ENCODE peak calls at places on chromosome 1, in seven cellular contexts. One of them, this sample, is unnamed.

GRCh38 chr1:59052194-59052593 is 244.7 kb upstream of the FGGY start:
- DNase-seq in H9: no peak
- DNase-seq in anterior cingulate cortex: no peak
- DNase-seq in EH: no peak
- DNase-seq in stimulated activated CD4-positive, alpha-beta T cell treated with anti-CD3 and anti-CD28 coated beads, Interleukin-2, amount 100 ng/mL, for 48 hours: no peak
- DNase-seq in GM23248: no peak
- DNase-seq in left ventricle myocardium inferior: no peak
- DNase-seq in this sample: no peak

GRCh38 chr1:205042911-205043806 is at the start of gene CNTN2:
- DNase-seq in H9: peak
- DNase-seq in anterior cingulate cortex: peak
- DNase-seq in EH: no peak
- DNase-seq in stimulated activated CD4-positive, alpha-beta T cell treated with anti-CD3 and anti-CD28 coated beads, Interleukin-2, amount 100 ng/mL, for 48 hours: no peak
- DNase-seq in GM23248: peak
- DNase-seq in left ventricle myocardium inferior: no peak
- DNase-seq in this sample: peak

GRCh38 chr1:231628207-231628876 is 1.8 kb downstream of the DISC1 start:
- DNase-seq in H9: no peak
- DNase-seq in anterior cingulate cortex: no peak
- DNase-seq in EH: peak
- DNase-seq in stimulated activated CD4-positive, alpha-beta T cell treated with anti-CD3 and anti-CD28 coated beads, Interleukin-2, amount 100 ng/mL, for 48 hours: peak
- DNase-seq in GM23248: peak
- DNase-seq in left ventricle myocardium inferior: no peak
- DNase-seq in this sample: no peak

GRCh38 chr1:39573097-39573465 is 3.5 kb downstream of the PABPC4 start:
- DNase-seq in H9: no peak
- DNase-seq in anterior cingulate cortex: no peak
- DNase-seq in EH: no peak
- DNase-seq in stimulated activated CD4-positive, alpha-beta T cell treated with anti-CD3 and anti-CD28 coated beads, Interleukin-2, amount 100 ng/mL, for 48 hours: no peak
- DNase-seq in GM23248: no peak
- DNase-seq in left ventricle myocardium inferior: no peak
- DNase-seq in this sample: no peak

GRCh38 chr1:25802915-25803314 is 2.9 kb downstream of the SELENON start:
- DNase-seq in H9: no peak
- DNase-seq in anterior cingulate cortex: no peak
- DNase-seq in EH: no peak
- DNase-seq in stimulated activated CD4-positive, alpha-beta T cell treated with anti-CD3 and anti-CD28 coated beads, Interleukin-2, amount 100 ng/mL, for 48 hours: no peak
- DNase-seq in GM23248: no peak
- DNase-seq in left ventricle myocardium inferior: no peak
- DNase-seq in this sample: no peak

GRCh38 chr1:184883304-184883815 is 90.9 kb downstream of the NIBAN1 start:
- DNase-seq in H9: no peak
- DNase-seq in anterior cingulate cortex: no peak
- DNase-seq in EH: no peak
- DNase-seq in stimulated activated CD4-positive, alpha-beta T cell treated with anti-CD3 and anti-CD28 coated beads, Interleukin-2, amount 100 ng/mL, for 48 hours: no peak
- DNase-seq in GM23248: no peak
- DNase-seq in left ventricle myocardium inferior: no peak
- DNase-seq in this sample: no peak

GRCh38 chr1:34786521-34787325 is 5.7 kb downstream of the GJB3 start:
- DNase-seq in H9: peak
- DNase-seq in anterior cingulate cortex: peak
- DNase-seq in EH: peak
- DNase-seq in stimulated activated CD4-positive, alpha-beta T cell treated with anti-CD3 and anti-CD28 coated beads, Interleukin-2, amount 100 ng/mL, for 48 hours: peak
- DNase-seq in GM23248: peak
- DNase-seq in left ventricle myocardium inferior: peak
- DNase-seq in this sample: peak

GRCh38 chr1:170592591-170593111 is 60.7 kb downstream of the GORAB start:
- DNase-seq in H9: no peak
- DNase-seq in anterior cingulate cortex: no peak
- DNase-seq in EH: peak
- DNase-seq in stimulated activated CD4-positive, alpha-beta T cell treated with anti-CD3 and anti-CD28 coated beads, Interleukin-2, amount 100 ng/mL, for 48 hours: no peak
- DNase-seq in GM23248: peak
- DNase-seq in left ventricle myocardium inferior: no peak
- DNase-seq in this sample: no peak

GRCh38 chr1:206929509-206929908 is 7.8 kb upstream of the FCMR start:
- DNase-seq in H9: no peak
- DNase-seq in anterior cingulate cortex: no peak
- DNase-seq in EH: no peak
- DNase-seq in stimulated activated CD4-positive, alpha-beta T cell treated with anti-CD3 and anti-CD28 coated beads, Interleukin-2, amount 100 ng/mL, for 48 hours: no peak
- DNase-seq in GM23248: no peak
- DNase-seq in left ventricle myocardium inferior: no peak
- DNase-seq in this sample: no peak

This sample was measured in WTC11.